ENCODE peak calls at places on chromosomes 13 and 19, in ten cellular contexts. One of them, this sample, is unnamed.

GRCh38 chr19:15813916-15814315 is 1.5 kb downstream of the OR10H1 start:
- DNase-seq in cardiac muscle cell: no peak
- DNase-seq in effector memory CD8-positive, alpha-beta T cell: no peak
- DNase-seq in fibroblast of lung: no peak
- DNase-seq in body of pancreas: no peak
- DNase-seq in naive thymus-derived CD8-positive, alpha-beta T cell: no peak
- DNase-seq in NCI-H2171: no peak
- DNase-seq in GDM1: no peak
- DNase-seq in AG09319: no peak
- DNase-seq in activated T-cell treated with anti-CD3 and anti-CD28 coated beads, Interleukin-2, amount 50 U/mL, for 24 hours: no peak
- DNase-seq in this sample: no peak

GRCh38 chr19:7868326-7868670 is 5.9 kb downstream of the PRR36 start:
- DNase-seq in body of pancreas: no peak
- DNase-seq in fibroblast of lung: no peak
- DNase-seq in NCI-H2171: no peak
- DNase-seq in activated T-cell treated with anti-CD3 and anti-CD28 coated beads, Interleukin-2, amount 50 U/mL, for 24 hours: no peak
- DNase-seq in cardiac muscle cell: no peak
- DNase-seq in GDM1: no peak
- DNase-seq in AG09319: no peak
- DNase-seq in naive thymus-derived CD8-positive, alpha-beta T cell: peak; percentile 34
- DNase-seq in effector memory CD8-positive, alpha-beta T cell: no peak
- DNase-seq in this sample: peak; percentile 28

GRCh38 chr13:44106231-44107152 is 226.8 kb downstream of the LACC1 start:
- DNase-seq in NCI-H2171: no peak
- DNase-seq in GDM1: no peak
- DNase-seq in naive thymus-derived CD8-positive, alpha-beta T cell: no peak
- DNase-seq in fibroblast of lung: no peak
- DNase-seq in effector memory CD8-positive, alpha-beta T cell: no peak
- DNase-seq in AG09319: no peak
- DNase-seq in body of pancreas: no peak
- DNase-seq in cardiac muscle cell: no peak
- DNase-seq in activated T-cell treated with anti-CD3 and anti-CD28 coated beads, Interleukin-2, amount 50 U/mL, for 24 hours: no peak
- DNase-seq in this sample: no peak

GRCh38 chr13:72567566-72567965 is 159.9 kb downstream of the MZT1 start:
- DNase-seq in body of pancreas: no peak
- DNase-seq in naive thymus-derived CD8-positive, alpha-beta T cell: no peak
- DNase-seq in NCI-H2171: no peak
- DNase-seq in AG09319: no peak
- DNase-seq in cardiac muscle cell: no peak
- DNase-seq in fibroblast of lung: no peak
- DNase-seq in effector memory CD8-positive, alpha-beta T cell: no peak
- DNase-seq in activated T-cell treated with anti-CD3 and anti-CD28 coated beads, Interleukin-2, amount 50 U/mL, for 24 hours: no peak
- DNase-seq in GDM1: no peak
- DNase-seq in this sample: no peak

GRCh38 chr19:15429825-15430467 is 11.2 kb upstream of the AKAP8L start:
- DNase-seq in GDM1: no peak
- DNase-seq in fibroblast of lung: no peak
- DNase-seq in cardiac muscle cell: no peak
- DNase-seq in activated T-cell treated with anti-CD3 and anti-CD28 coated beads, Interleukin-2, amount 50 U/mL, for 24 hours: no peak
- DNase-seq in effector memory CD8-positive, alpha-beta T cell: no peak
- DNase-seq in AG09319: no peak
- DNase-seq in NCI-H2171: no peak
- DNase-seq in naive thymus-derived CD8-positive, alpha-beta T cell: no peak
- DNase-seq in body of pancreas: no peak
- DNase-seq in this sample: no peak

GRCh38 chr19:10552596-10553053 is 8.9 kb downstream of the ATG4D start:
- DNase-seq in effector memory CD8-positive, alpha-beta T cell: no peak
- DNase-seq in naive thymus-derived CD8-positive, alpha-beta T cell: no peak
- DNase-seq in body of pancreas: no peak
- DNase-seq in AG09319: no peak
- DNase-seq in cardiac muscle cell: no peak
- DNase-seq in NCI-H2171: no peak
- DNase-seq in GDM1: no peak
- DNase-seq in activated T-cell treated with anti-CD3 and anti-CD28 coated beads, Interleukin-2, amount 50 U/mL, for 24 hours: peak; percentile 59
- DNase-seq in fibroblast of lung: peak; percentile 19
- DNase-seq in this sample: no peak

GRCh38 chr19:37654118-37654517 is 1.1 kb downstream of the ZFP30 start:
- DNase-seq in effector memory CD8-positive, alpha-beta T cell: no peak
- DNase-seq in AG09319: no peak
- DNase-seq in naive thymus-derived CD8-positive, alpha-beta T cell: no peak
- DNase-seq in body of pancreas: no peak
- DNase-seq in fibroblast of lung: peak; percentile 10
- DNase-seq in activated T-cell treated with anti-CD3 and anti-CD28 coated beads, Interleukin-2, amount 50 U/mL, for 24 hours: no peak
- DNase-seq in GDM1: no peak
- DNase-seq in cardiac muscle cell: no peak
- DNase-seq in NCI-H2171: no peak
- DNase-seq in this sample: peak; percentile 47

GRCh38 chr13:105428816-105429215 is 1106.6 kb downstream of the EFNB2 start:
- DNase-seq in body of pancreas: no peak
- DNase-seq in GDM1: no peak
- DNase-seq in AG09319: no peak
- DNase-seq in effector memory CD8-positive, alpha-beta T cell: no peak
- DNase-seq in cardiac muscle cell: no peak
- DNase-seq in fibroblast of lung: peak; percentile 59
- DNase-seq in NCI-H2171: no peak
- DNase-seq in naive thymus-derived CD8-positive, alpha-beta T cell: no peak
- DNase-seq in activated T-cell treated with anti-CD3 and anti-CD28 coated beads, Interleukin-2, amount 50 U/mL, for 24 hours: no peak
- DNase-seq in this sample: no peak

GRCh38 chr13:79490846-79491245 is 9.9 kb downstream of the NDFIP2 start:
- DNase-seq in cardiac muscle cell: no peak
- DNase-seq in activated T-cell treated with anti-CD3 and anti-CD28 coated beads, Interleukin-2, amount 50 U/mL, for 24 hours: no peak
- DNase-seq in NCI-H2171: no peak
- DNase-seq in effector memory CD8-positive, alpha-beta T cell: no peak
- DNase-seq in body of pancreas: no peak
- DNase-seq in AG09319: no peak
- DNase-seq in GDM1: no peak
- DNase-seq in fibroblast of lung: peak; percentile 34
- DNase-seq in naive thymus-derived CD8-positive, alpha-beta T cell: no peak
- DNase-seq in this sample: no peak

GRCh38 chr13:35978607-35979316 is 152.4 kb downstream of the DCLK1 start:
- DNase-seq in effector memory CD8-positive, alpha-beta T cell: no peak
- DNase-seq in fibroblast of lung: peak; percentile 60
- DNase-seq in GDM1: peak; percentile 34
- DNase-seq in activated T-cell treated with anti-CD3 and anti-CD28 coated beads, Interleukin-2, amount 50 U/mL, for 24 hours: no peak
- DNase-seq in NCI-H2171: no peak
- DNase-seq in naive thymus-derived CD8-positive, alpha-beta T cell: peak; percentile 18
- DNase-seq in body of pancreas: peak; percentile 35
- DNase-seq in AG09319: no peak
- DNase-seq in cardiac muscle cell: peak; percentile 55
- DNase-seq in this sample: peak; percentile 32

GRCh38 chr13:92900455-92900854 is 326.2 kb upstream of the GPC6 start:
- DNase-seq in activated T-cell treated with anti-CD3 and anti-CD28 coated beads, Interleukin-2, amount 50 U/mL, for 24 hours: no peak
- DNase-seq in naive thymus-derived CD8-positive, alpha-beta T cell: no peak
- DNase-seq in AG09319: no peak
- DNase-seq in NCI-H2171: no peak
- DNase-seq in effector memory CD8-positive, alpha-beta T cell: no peak
- DNase-seq in fibroblast of lung: peak; percentile 71
- DNase-seq in cardiac muscle cell: no peak
- DNase-seq in body of pancreas: no peak
- DNase-seq in GDM1: no peak
- DNase-seq in this sample: no peak

GRCh38 chr13:46679369-46680180 is 117.4 kb downstream of the ESD start:
- DNase-seq in body of pancreas: no peak
- DNase-seq in fibroblast of lung: peak; percentile 32
- DNase-seq in activated T-cell treated with anti-CD3 and anti-CD28 coated beads, Interleukin-2, amount 50 U/mL, for 24 hours: peak; percentile 33
- DNase-seq in effector memory CD8-positive, alpha-beta T cell: peak; percentile 37
- DNase-seq in cardiac muscle cell: no peak
- DNase-seq in GDM1: no peak
- DNase-seq in naive thymus-derived CD8-positive, alpha-beta T cell: peak; percentile 66
- DNase-seq in NCI-H2171: no peak
- DNase-seq in AG09319: peak; percentile 57
- DNase-seq in this sample: no peak

GRCh38 chr13:113579686-113580085 is 4.9 kb upstream of the TFDP1 start:
- DNase-seq in NCI-H2171: no peak
- DNase-seq in fibroblast of lung: no peak
- DNase-seq in effector memory CD8-positive, alpha-beta T cell: no peak
- DNase-seq in body of pancreas: no peak
- DNase-seq in cardiac muscle cell: no peak
- DNase-seq in GDM1: no peak
- DNase-seq in AG09319: no peak
- DNase-seq in activated T-cell treated with anti-CD3 and anti-CD28 coated beads, Interleukin-2, amount 50 U/mL, for 24 hours: no peak
- DNase-seq in naive thymus-derived CD8-positive, alpha-beta T cell: no peak
- DNase-seq in this sample: no peak

GRCh38 chr19:16382775-16383543 is 58.3 kb downstream of the KLF2 start:
- DNase-seq in naive thymus-derived CD8-positive, alpha-beta T cell: peak; percentile 81
- DNase-seq in effector memory CD8-positive, alpha-beta T cell: peak; percentile 68
- DNase-seq in GDM1: peak; percentile 17
- DNase-seq in AG09319: peak; percentile 66
- DNase-seq in activated T-cell treated with anti-CD3 and anti-CD28 coated beads, Interleukin-2, amount 50 U/mL, for 24 hours: peak; percentile 83
- DNase-seq in NCI-H2171: no peak
- DNase-seq in fibroblast of lung: peak; percentile 72
- DNase-seq in cardiac muscle cell: peak; percentile 93
- DNase-seq in body of pancreas: peak; percentile 81
- DNase-seq in this sample: peak; percentile 80

GRCh38 chr19:36136975-36137686 is 2.7 kb upstream of the CAPNS1 start:
- DNase-seq in cardiac muscle cell: no peak
- DNase-seq in activated T-cell treated with anti-CD3 and anti-CD28 coated beads, Interleukin-2, amount 50 U/mL, for 24 hours: no peak
- DNase-seq in AG09319: no peak
- DNase-seq in effector memory CD8-positive, alpha-beta T cell: no peak
- DNase-seq in GDM1: no peak
- DNase-seq in naive thymus-derived CD8-positive, alpha-beta T cell: no peak
- DNase-seq in fibroblast of lung: peak; percentile 66
- DNase-seq in NCI-H2171: no peak
- DNase-seq in body of pancreas: peak; percentile 89
- DNase-seq in this sample: no peak

GRCh38 chr19:54208784-54209057 is 8.1 kb downstream of the RPS9 start:
- DNase-seq in body of pancreas: no peak
- DNase-seq in naive thymus-derived CD8-positive, alpha-beta T cell: no peak
- DNase-seq in cardiac muscle cell: no peak
- DNase-seq in fibroblast of lung: peak; percentile 18
- DNase-seq in AG09319: no peak
- DNase-seq in NCI-H2171: no peak
- DNase-seq in effector memory CD8-positive, alpha-beta T cell: no peak
- DNase-seq in activated T-cell treated with anti-CD3 and anti-CD28 coated beads, Interleukin-2, amount 50 U/mL, for 24 hours: peak; percentile 69
- DNase-seq in GDM1: no peak
- DNase-seq in this sample: no peak

GRCh38 chr13:29397265-29397664 is 198.2 kb downstream of the SLC7A1 start:
- DNase-seq in naive thymus-derived CD8-positive, alpha-beta T cell: no peak
- DNase-seq in GDM1: no peak
- DNase-seq in fibroblast of lung: no peak
- DNase-seq in body of pancreas: no peak
- DNase-seq in effector memory CD8-positive, alpha-beta T cell: no peak
- DNase-seq in cardiac muscle cell: no peak
- DNase-seq in activated T-cell treated with anti-CD3 and anti-CD28 coated beads, Interleukin-2, amount 50 U/mL, for 24 hours: no peak
- DNase-seq in AG09319: no peak
- DNase-seq in NCI-H2171: no peak
- DNase-seq in this sample: no peak

GRCh38 chr13:54449922-54450321 is 1421.3 kb downstream of the OLFM4 start:
- DNase-seq in fibroblast of lung: no peak
- DNase-seq in effector memory CD8-positive, alpha-beta T cell: no peak
- DNase-seq in body of pancreas: no peak
- DNase-seq in activated T-cell treated with anti-CD3 and anti-CD28 coated beads, Interleukin-2, amount 50 U/mL, for 24 hours: no peak
- DNase-seq in AG09319: no peak
- DNase-seq in GDM1: no peak
- DNase-seq in NCI-H2171: no peak
- DNase-seq in naive thymus-derived CD8-positive, alpha-beta T cell: no peak
- DNase-seq in cardiac muscle cell: no peak
- DNase-seq in this sample: peak; percentile 27

GRCh38 chr19:7970716-7971448 is 27.4 kb upstream of the TIMM44 start:
- DNase-seq in GDM1: no peak
- DNase-seq in NCI-H2171: peak; percentile 51
- DNase-seq in fibroblast of lung: peak; percentile 14
- DNase-seq in cardiac muscle cell: peak; percentile 71
- DNase-seq in body of pancreas: no peak
- DNase-seq in effector memory CD8-positive, alpha-beta T cell: no peak
- DNase-seq in activated T-cell treated with anti-CD3 and anti-CD28 coated beads, Interleukin-2, amount 50 U/mL, for 24 hours: peak; percentile 42
- DNase-seq in AG09319: no peak
- DNase-seq in naive thymus-derived CD8-positive, alpha-beta T cell: peak; percentile 21
- DNase-seq in this sample: peak; percentile 9

GRCh38 chr19:49713236-49713845 is 22.4 kb downstream of the CPT1C start:
- DNase-seq in fibroblast of lung: no peak
- DNase-seq in activated T-cell treated with anti-CD3 and anti-CD28 coated beads, Interleukin-2, amount 50 U/mL, for 24 hours: no peak
- DNase-seq in AG09319: no peak
- DNase-seq in NCI-H2171: no peak
- DNase-seq in naive thymus-derived CD8-positive, alpha-beta T cell: no peak
- DNase-seq in cardiac muscle cell: no peak
- DNase-seq in body of pancreas: no peak
- DNase-seq in GDM1: no peak
- DNase-seq in effector memory CD8-positive, alpha-beta T cell: no peak
- DNase-seq in this sample: no peak

GRCh38 chr19:31772915-31773314 is 423.7 kb upstream of the TSHZ3 start:
- DNase-seq in NCI-H2171: no peak
- DNase-seq in AG09319: no peak
- DNase-seq in body of pancreas: no peak
- DNase-seq in effector memory CD8-positive, alpha-beta T cell: no peak
- DNase-seq in fibroblast of lung: no peak
- DNase-seq in cardiac muscle cell: no peak
- DNase-seq in GDM1: no peak
- DNase-seq in naive thymus-derived CD8-positive, alpha-beta T cell: no peak
- DNase-seq in activated T-cell treated with anti-CD3 and anti-CD28 coated beads, Interleukin-2, amount 50 U/mL, for 24 hours: no peak
- DNase-seq in this sample: no peak

GRCh38 chr13:40233731-40234195 is 432.7 kb downstream of the FOXO1 start:
- DNase-seq in GDM1: no peak
- DNase-seq in activated T-cell treated with anti-CD3 and anti-CD28 coated beads, Interleukin-2, amount 50 U/mL, for 24 hours: no peak
- DNase-seq in NCI-H2171: peak; percentile 73
- DNase-seq in fibroblast of lung: no peak
- DNase-seq in naive thymus-derived CD8-positive, alpha-beta T cell: no peak
- DNase-seq in cardiac muscle cell: no peak
- DNase-seq in body of pancreas: peak; percentile 27
- DNase-seq in AG09319: no peak
- DNase-seq in effector memory CD8-positive, alpha-beta T cell: no peak
- DNase-seq in this sample: no peak

GRCh38 chr13:40980466-40980865 is 38.6 kb downstream of the ELF1 start:
- DNase-seq in AG09319: no peak
- DNase-seq in effector memory CD8-positive, alpha-beta T cell: no peak
- DNase-seq in naive thymus-derived CD8-positive, alpha-beta T cell: peak; percentile 68
- DNase-seq in cardiac muscle cell: no peak
- DNase-seq in activated T-cell treated with anti-CD3 and anti-CD28 coated beads, Interleukin-2, amount 50 U/mL, for 24 hours: no peak
- DNase-seq in GDM1: no peak
- DNase-seq in body of pancreas: no peak
- DNase-seq in fibroblast of lung: no peak
- DNase-seq in NCI-H2171: no peak
- DNase-seq in this sample: no peak

GRCh38 chr19:30069535-30070197 is 127.6 kb downstream of the URI1 start:
- DNase-seq in AG09319: no peak
- DNase-seq in NCI-H2171: peak; percentile 18
- DNase-seq in effector memory CD8-positive, alpha-beta T cell: no peak
- DNase-seq in naive thymus-derived CD8-positive, alpha-beta T cell: no peak
- DNase-seq in cardiac muscle cell: no peak
- DNase-seq in activated T-cell treated with anti-CD3 and anti-CD28 coated beads, Interleukin-2, amount 50 U/mL, for 24 hours: peak; percentile 18
- DNase-seq in fibroblast of lung: no peak
- DNase-seq in GDM1: no peak
- DNase-seq in body of pancreas: no peak
- DNase-seq in this sample: no peak

GRCh38 chr19:48290923-48291700 is 21.2 kb downstream of the ZNF114 start:
- DNase-seq in effector memory CD8-positive, alpha-beta T cell: peak; percentile 46
- DNase-seq in AG09319: peak; percentile 57
- DNase-seq in GDM1: peak; percentile 12
- DNase-seq in activated T-cell treated with anti-CD3 and anti-CD28 coated beads, Interleukin-2, amount 50 U/mL, for 24 hours: peak; percentile 81
- DNase-seq in cardiac muscle cell: peak; percentile 83
- DNase-seq in naive thymus-derived CD8-positive, alpha-beta T cell: peak; percentile 60
- DNase-seq in NCI-H2171: peak; percentile 36
- DNase-seq in body of pancreas: peak; percentile 72
- DNase-seq in fibroblast of lung: peak; percentile 78
- DNase-seq in this sample: peak; percentile 53

GRCh38 chr13:111344471-111345191 is 24.2 kb downstream of the TEX29 start:
- DNase-seq in cardiac muscle cell: peak; percentile 86
- DNase-seq in effector memory CD8-positive, alpha-beta T cell: no peak
- DNase-seq in AG09319: no peak
- DNase-seq in naive thymus-derived CD8-positive, alpha-beta T cell: no peak
- DNase-seq in activated T-cell treated with anti-CD3 and anti-CD28 coated beads, Interleukin-2, amount 50 U/mL, for 24 hours: no peak
- DNase-seq in GDM1: no peak
- DNase-seq in body of pancreas: peak; percentile 86
- DNase-seq in NCI-H2171: peak; percentile 28
- DNase-seq in fibroblast of lung: peak; percentile 65
- DNase-seq in this sample: no peak

GRCh38 chr13:38783992-38784875 is 97.4 kb downstream of the FREM2 start:
- DNase-seq in body of pancreas: peak; percentile 57
- DNase-seq in cardiac muscle cell: no peak
- DNase-seq in effector memory CD8-positive, alpha-beta T cell: no peak
- DNase-seq in activated T-cell treated with anti-CD3 and anti-CD28 coated beads, Interleukin-2, amount 50 U/mL, for 24 hours: no peak
- DNase-seq in GDM1: no peak
- DNase-seq in AG09319: no peak
- DNase-seq in NCI-H2171: no peak
- DNase-seq in naive thymus-derived CD8-positive, alpha-beta T cell: no peak
- DNase-seq in fibroblast of lung: peak; percentile 13
- DNase-seq in this sample: no peak

GRCh38 chr13:99843872-99844271 is 127.7 kb downstream of the ZIC5 start:
- DNase-seq in NCI-H2171: no peak
- DNase-seq in body of pancreas: no peak
- DNase-seq in AG09319: no peak
- DNase-seq in activated T-cell treated with anti-CD3 and anti-CD28 coated beads, Interleukin-2, amount 50 U/mL, for 24 hours: no peak
- DNase-seq in naive thymus-derived CD8-positive, alpha-beta T cell: no peak
- DNase-seq in GDM1: no peak
- DNase-seq in cardiac muscle cell: no peak
- DNase-seq in fibroblast of lung: no peak
- DNase-seq in effector memory CD8-positive, alpha-beta T cell: no peak
- DNase-seq in this sample: no peak

This sample was measured in Kasumi-1.